ENCODE peak calls at places on chromosomes 7 and 10, in five cellular contexts. One of them, this sample, is unnamed.

GRCh38 chr7:1046722-1047679 is 2.7 kb downstream of the GPR146 start:
- DNase-seq in AG10803: no peak
- DNase-seq in activated T-cell treated with anti-CD3 and anti-CD28 coated beads, Interleukin-2, amount 50 U/mL, for 4 hours: peak
- DNase-seq in HL-60: no peak
- DNase-seq in stomach: peak
- DNase-seq in this sample: no peak

GRCh38 chr10:94213980-94214379 is 148.8 kb downstream of the NOC3L start:
- DNase-seq in AG10803: peak
- DNase-seq in activated T-cell treated with anti-CD3 and anti-CD28 coated beads, Interleukin-2, amount 50 U/mL, for 4 hours: no peak
- DNase-seq in stomach: no peak
- DNase-seq in HL-60: no peak
- DNase-seq in this sample: no peak

GRCh38 chr7:43669286-43670081 is 59.8 kb downstream of the COA1 start:
- DNase-seq in activated T-cell treated with anti-CD3 and anti-CD28 coated beads, Interleukin-2, amount 50 U/mL, for 4 hours: peak
- DNase-seq in HL-60: no peak
- DNase-seq in stomach: no peak
- DNase-seq in AG10803: no peak
- DNase-seq in this sample: no peak

GRCh38 chr10:103334567-103334966 is 16.4 kb downstream of the PCGF6 start:
- DNase-seq in HL-60: no peak
- DNase-seq in AG10803: no peak
- DNase-seq in activated T-cell treated with anti-CD3 and anti-CD28 coated beads, Interleukin-2, amount 50 U/mL, for 4 hours: no peak
- DNase-seq in stomach: no peak
- DNase-seq in this sample: no peak

GRCh38 chr10:70191906-70192305 is 21.6 kb upstream of the SAR1A start:
- DNase-seq in activated T-cell treated with anti-CD3 and anti-CD28 coated beads, Interleukin-2, amount 50 U/mL, for 4 hours: no peak
- DNase-seq in AG10803: peak
- DNase-seq in stomach: no peak
- DNase-seq in HL-60: no peak
- DNase-seq in this sample: no peak

GRCh38 chr10:88385601-88386203 is 197.4 kb downstream of the RNLS start:
- DNase-seq in activated T-cell treated with anti-CD3 and anti-CD28 coated beads, Interleukin-2, amount 50 U/mL, for 4 hours: peak
- DNase-seq in HL-60: peak
- DNase-seq in stomach: peak
- DNase-seq in AG10803: no peak
- DNase-seq in this sample: no peak

GRCh38 chr7:139116999-139117398 is 7.5 kb upstream of the ZC3HAV1 start:
- DNase-seq in activated T-cell treated with anti-CD3 and anti-CD28 coated beads, Interleukin-2, amount 50 U/mL, for 4 hours: no peak
- DNase-seq in stomach: no peak
- DNase-seq in AG10803: no peak
- DNase-seq in HL-60: no peak
- DNase-seq in this sample: no peak

GRCh38 chr10:133335238-133336122 is 1.2 kb downstream of the CALY start:
- DNase-seq in HL-60: peak
- DNase-seq in stomach: peak
- DNase-seq in AG10803: peak
- DNase-seq in activated T-cell treated with anti-CD3 and anti-CD28 coated beads, Interleukin-2, amount 50 U/mL, for 4 hours: peak
- DNase-seq in this sample: no peak

GRCh38 chr7:82049442-82049841 is 279.6 kb upstream of the HGF start:
- DNase-seq in activated T-cell treated with anti-CD3 and anti-CD28 coated beads, Interleukin-2, amount 50 U/mL, for 4 hours: no peak
- DNase-seq in stomach: no peak
- DNase-seq in AG10803: no peak
- DNase-seq in HL-60: no peak
- DNase-seq in this sample: no peak

This sample was measured in esophagus muscularis mucosa.